ENCODE peak calls at places on chromosomes 13 and 19, in four cellular contexts. S, T, C and H are unnamed samples.

GRCh38 chr13:44576396-44577235 is 486 bp upstream of the TSC22D1 start:
- DNase-seq in S (no peak), T (no peak), C (peak; percentile 0), H (no peak)

GRCh38 chr19:6540918-6541689 is 10.3 kb downstream of the TNFSF9 start:
- DNase-seq in S (no peak), T (no peak), C (no peak), H (no peak)

GRCh38 chr19:58566989-58567388 is 6.1 kb downstream of the MZF1 start:
- DNase-seq in S (no peak), T (no peak), C (no peak), H (peak; percentile 34)

GRCh38 chr19:13629687-13630357 is 123.5 kb upstream of the CACNA1A start:
- DNase-seq in S (no peak), T (no peak), C (no peak), H (no peak)

GRCh38 chr13:50291611-50292010 is 276.4 kb downstream of the KCNRG start:
- DNase-seq in S (no peak), T (no peak), C (no peak), H (no peak)

GRCh38 chr13:39527301-39527700 is 75.7 kb downstream of the LHFPL6 start:
- DNase-seq in S (no peak), T (no peak), C (no peak), H (no peak)

GRCh38 chr19:19551862-19552192 is 13.8 kb downstream of the CILP2 start:
- DNase-seq in S (no peak), T (no peak), C (no peak), H (no peak)

GRCh38 chr19:39212377-39212742 is 8.3 kb upstream of the SYCN start:
- DNase-seq in S (peak; percentile 60), T (peak; percentile 32), C (no peak), H (peak; percentile 80)

GRCh38 chr19:888615-889385 is 4.2 kb downstream of the MED16 start:
- DNase-seq in S (no peak), T (no peak), C (no peak), H (peak; percentile 79)

GRCh38 chr13:113956571-113956970 is 17.3 kb downstream of the C13orf46 start:
- DNase-seq in S (no peak), T (no peak), C (no peak), H (no peak)

GRCh38 chr19:989381-990081 is 5.4 kb downstream of the WDR18 start:
- DNase-seq in S (no peak), T (no peak), C (no peak), H (no peak)

GRCh38 chr19:5186293-5187050 is 154.1 kb downstream of the PTPRS start:
- DNase-seq in S (no peak), T (no peak), C (no peak), H (no peak)

GRCh38 chr19:4390862-4391693 is 9.3 kb downstream of the SH3GL1 start:
- DNase-seq in S (no peak), T (no peak), C (no peak), H (no peak)

GRCh38 chr13:49404621-49405020 is 39.2 kb downstream of the CAB39L start:
- DNase-seq in S (no peak), T (no peak), C (no peak), H (no peak)

GRCh38 chr13:98155475-98156111 is 12.7 kb downstream of the FARP1 start:
- DNase-seq in S (no peak), T (no peak), C (no peak), H (no peak)

GRCh38 chr13:24097064-24097463 is 63.5 kb upstream of the SPATA13 start:
- DNase-seq in S (no peak), T (no peak), C (no peak), H (peak; percentile 60)

GRCh38 chr13:21901326-21901725 is 230.5 kb downstream of the FGF9 start:
- DNase-seq in S (no peak), T (no peak), C (no peak), H (no peak)

GRCh38 chr13:51804295-51805172 is 571 bp upstream of the DHRS12 start:
- DNase-seq in S (peak; percentile 29), T (no peak), C (no peak), H (peak; percentile 73)